ENCODE peak calls at places on chromosomes 16 and 17, in eight cellular contexts. X is WTC11, M is endothelial cell, P is brain microvascular endothelial cell, N is glutamatergic neuron, H is PC-9, U is cardiac muscle cell, I is dorsolateral prefrontal cortex. D is an unnamed sample.

GRCh38 chr16:15907863-15908478 is 19.6 kb upstream of the CEP20 start:
- DNase-seq in X (peak), M (no peak), P (peak), N (no peak), H (peak), U (peak), I (peak), D (no peak)

GRCh38 chr17:78997881-78998280 is 11.7 kb downstream of the CANT1 start:
- DNase-seq in X (no peak), M (no peak), P (no peak), N (no peak), H (no peak), U (no peak), I (no peak), D (no peak)

GRCh38 chr16:56856876-56857447 is 8.0 kb upstream of the SLC12A3 start:
- DNase-seq in X (no peak), M (no peak), P (no peak), N (no peak), H (no peak), U (no peak), I (no peak), D (no peak)

GRCh38 chr17:40354191-40355122 is 10.1 kb downstream of the GJD3 start:
- DNase-seq in X (no peak), M (no peak), P (no peak), N (no peak), H (no peak), U (no peak), I (no peak), D (no peak)

GRCh38 chr16:2470603-2471015 is 488 bp upstream of the NTN3 start:
- DNase-seq in X (no peak), M (no peak), P (no peak), N (peak), H (no peak), U (no peak), I (no peak), D (no peak)

GRCh38 chr17:69637399-69638165 is 223.1 kb downstream of the MAP2K6 start:
- DNase-seq in X (no peak), M (no peak), P (peak), N (no peak), H (no peak), U (no peak), I (no peak), D (no peak)

GRCh38 chr16:73015612-73016487 is 32.1 kb downstream of the ZFHX3 start:
- DNase-seq in X (no peak), M (no peak), P (no peak), N (no peak), H (peak), U (no peak), I (peak), D (no peak)

GRCh38 chr17:77354420-77354720 is 213.6 kb downstream of the SEC14L1 start:
- DNase-seq in X (no peak), M (no peak), P (no peak), N (no peak), H (no peak), U (no peak), I (peak), D (no peak)

GRCh38 chr16:49608095-49608494 is 234.5 kb downstream of the C16orf78 start:
- DNase-seq in X (no peak), M (no peak), P (no peak), N (no peak), H (no peak), U (peak), I (no peak), D (peak)

GRCh38 chr16:58417600-58417999 is 25.3 kb downstream of the GINS3 start:
- DNase-seq in X (no peak), M (no peak), P (no peak), N (no peak), H (no peak), U (no peak), I (no peak), D (no peak)

GRCh38 chr16:72312862-72313261 is 140.9 kb upstream of the PMFBP1 start:
- DNase-seq in X (no peak), M (no peak), P (peak), N (no peak), H (no peak), U (peak), I (no peak), D (no peak)

GRCh38 chr17:360141-360705 is 7.6 kb upstream of the RPH3AL start:
- DNase-seq in X (no peak), M (no peak), P (no peak), N (no peak), H (no peak), U (no peak), I (no peak), D (no peak)

GRCh38 chr17:79920751-79921410 is 81.6 kb upstream of the CBX4 start:
- DNase-seq in X (no peak), M (no peak), P (no peak), N (no peak), H (no peak), U (no peak), I (no peak), D (no peak)

GRCh38 chr17:35170968-35171771 is 23.0 kb downstream of the SLC35G3 start:
- DNase-seq in X (no peak), M (no peak), P (no peak), N (no peak), H (no peak), U (peak), I (no peak), D (no peak)

GRCh38 chr17:80064696-80065095 is 28.3 kb downstream of the CCDC40 start:
- DNase-seq in X (no peak), M (no peak), P (no peak), N (no peak), H (no peak), U (no peak), I (no peak), D (no peak)

GRCh38 chr17:77454560-77455095 is 313.9 kb downstream of the SEC14L1 start:
- DNase-seq in X (no peak), M (no peak), P (no peak), N (no peak), H (no peak), U (no peak), I (no peak), D (no peak)

GRCh38 chr17:77959926-77960521 is 1.5 kb downstream of the TNRC6C start:
- DNase-seq in X (no peak), M (no peak), P (no peak), N (no peak), H (no peak), U (peak), I (no peak), D (no peak)

GRCh38 chr16:83530293-83530692 is 277.5 kb upstream of the HSBP1 start:
- DNase-seq in X (no peak), M (no peak), P (peak), N (no peak), H (no peak), U (no peak), I (no peak), D (no peak)

GRCh38 chr16:51268237-51268636 is 117.2 kb upstream of the SALL1 start:
- DNase-seq in X (no peak), M (no peak), P (no peak), N (no peak), H (no peak), U (no peak), I (peak), D (no peak)

GRCh38 chr17:49575524-49576120 is at the start of gene NXPH3:
- DNase-seq in X (peak), M (peak), P (peak), N (peak), H (peak), U (peak), I (peak), D (peak)

GRCh38 chr17:57665696-57666095 is 79.4 kb downstream of the CCDC182 start:
- DNase-seq in X (no peak), M (no peak), P (no peak), N (no peak), H (no peak), U (no peak), I (no peak), D (no peak)

GRCh38 chr16:30660424-30661251 is 2.4 kb downstream of the FBRS start:
- DNase-seq in X (no peak), M (no peak), P (peak), N (no peak), H (no peak), U (no peak), I (no peak), D (no peak)

GRCh38 chr17:77318491-77319210 is 177.9 kb downstream of the SEC14L1 start:
- DNase-seq in X (peak), M (no peak), P (no peak), N (peak), H (no peak), U (peak), I (peak), D (no peak)

GRCh38 chr16:57862698-57863433 is 60.6 kb upstream of the KIFC3 start:
- DNase-seq in X (no peak), M (no peak), P (no peak), N (no peak), H (no peak), U (no peak), I (no peak), D (peak)

GRCh38 chr17:38897671-38898290 is 27.6 kb upstream of the LASP1NB start:
- DNase-seq in X (no peak), M (no peak), P (no peak), N (no peak), H (peak), U (no peak), I (no peak), D (no peak)

GRCh38 chr16:80743273-80743672 is 61.1 kb downstream of the CDYL2 start:
- DNase-seq in X (no peak), M (no peak), P (no peak), N (no peak), H (no peak), U (no peak), I (no peak), D (no peak)

GRCh38 chr17:45318561-45319230 is 1.9 kb upstream of the MAP3K14 start:
- DNase-seq in X (no peak), M (no peak), P (no peak), N (no peak), H (peak), U (no peak), I (no peak), D (no peak)

GRCh38 chr17:77363821-77364361 is 223.1 kb downstream of the SEC14L1 start:
- DNase-seq in X (peak), M (no peak), P (no peak), N (no peak), H (no peak), U (peak), I (no peak), D (no peak)

GRCh38 chr16:76484020-76484419 is 206.8 kb downstream of the CNTNAP4 start:
- DNase-seq in X (no peak), M (no peak), P (no peak), N (no peak), H (no peak), U (no peak), I (no peak), D (no peak)

GRCh38 chr16:15477802-15478201 is 43.4 kb downstream of the BMERB1 start:
- DNase-seq in X (no peak), M (no peak), P (no peak), N (no peak), H (no peak), U (no peak), I (no peak), D (no peak)

GRCh38 chr17:58005728-58006562 is 1.1 kb downstream of the SRSF1 start:
- DNase-seq in X (no peak), M (no peak), P (no peak), N (no peak), H (no peak), U (no peak), I (no peak), D (no peak)

GRCh38 chr17:79992657-79993389 is 42.8 kb downstream of the TBC1D16 start:
- DNase-seq in X (no peak), M (no peak), P (no peak), N (no peak), H (no peak), U (no peak), I (no peak), D (no peak)

GRCh38 chr16:69035375-69035774 is 70.1 kb upstream of the HAS3 start:
- DNase-seq in X (no peak), M (no peak), P (no peak), N (no peak), H (no peak), U (no peak), I (no peak), D (no peak)

GRCh38 chr16:89373355-89374110 is 116.8 kb downstream of the ANKRD11 start:
- DNase-seq in X (no peak), M (no peak), P (peak), N (no peak), H (no peak), U (peak), I (peak), D (no peak)

DNA sequence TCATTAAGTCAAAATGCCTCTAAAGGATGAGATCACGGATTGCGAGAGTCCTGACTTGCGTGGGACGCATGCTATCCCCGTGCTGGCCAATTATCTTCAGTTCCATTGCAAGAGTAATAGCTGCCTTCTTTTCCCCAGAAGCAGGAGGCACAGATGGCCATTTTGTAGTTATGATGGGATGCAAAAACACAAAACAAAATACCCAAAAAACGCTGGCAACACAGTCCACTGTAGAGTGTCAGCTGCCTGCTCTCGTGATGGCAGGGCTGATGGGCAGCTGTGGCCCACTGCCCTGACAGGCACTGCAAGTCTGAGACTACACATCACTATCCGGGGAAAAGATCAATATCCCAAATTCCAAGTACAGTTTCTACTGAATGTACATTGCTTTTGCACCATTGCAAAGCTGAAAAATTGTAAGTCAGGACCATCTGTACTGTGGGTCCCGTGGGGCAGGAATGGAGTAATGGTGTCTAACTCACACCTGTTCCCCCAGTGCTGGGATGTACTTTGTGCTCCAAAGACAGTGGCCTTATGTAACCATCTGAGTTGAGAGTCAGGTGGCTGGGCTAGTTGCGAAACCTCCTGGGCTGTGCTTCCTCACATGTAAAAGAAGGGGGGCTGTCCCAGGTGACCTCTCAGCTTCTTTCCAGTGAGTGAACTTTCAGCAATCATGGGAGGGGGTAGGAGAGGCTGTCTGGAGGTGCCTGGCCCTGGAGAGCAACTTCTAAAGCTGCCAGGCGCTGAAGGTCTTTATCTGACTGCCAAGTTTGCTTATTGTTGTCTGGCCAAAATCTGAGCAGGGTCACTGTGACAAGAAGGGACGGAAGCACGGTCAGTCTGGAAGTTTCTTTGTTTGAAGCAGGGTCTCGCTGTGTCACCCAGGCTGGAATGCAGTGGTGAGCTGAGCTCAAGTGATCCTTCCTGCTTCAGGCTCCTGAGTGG is 4.7 kb downstream of the SLC47A1 start:
- DNase-seq in X (no peak), M (no peak), P (no peak), N (peak), H (no peak), U (no peak), I (no peak), D (no peak)
- TF ChIP-seq CTCF in X (no peak), M (no peak), P (no peak), N (no peak), H (no peak), U (no peak), I (no peak), D (no peak)

GRCh38 chr17:68291836-68292688 is 767 bp downstream of the ARSG start:
- DNase-seq in X (peak), M (peak), P (peak), N (peak), H (peak), U (peak), I (peak), D (peak)
- TF ChIP-seq CTCF in X (no peak), M (no peak), P (peak), N (no peak), H (peak), U (no peak), I (no peak), D (no peak)

DNA sequence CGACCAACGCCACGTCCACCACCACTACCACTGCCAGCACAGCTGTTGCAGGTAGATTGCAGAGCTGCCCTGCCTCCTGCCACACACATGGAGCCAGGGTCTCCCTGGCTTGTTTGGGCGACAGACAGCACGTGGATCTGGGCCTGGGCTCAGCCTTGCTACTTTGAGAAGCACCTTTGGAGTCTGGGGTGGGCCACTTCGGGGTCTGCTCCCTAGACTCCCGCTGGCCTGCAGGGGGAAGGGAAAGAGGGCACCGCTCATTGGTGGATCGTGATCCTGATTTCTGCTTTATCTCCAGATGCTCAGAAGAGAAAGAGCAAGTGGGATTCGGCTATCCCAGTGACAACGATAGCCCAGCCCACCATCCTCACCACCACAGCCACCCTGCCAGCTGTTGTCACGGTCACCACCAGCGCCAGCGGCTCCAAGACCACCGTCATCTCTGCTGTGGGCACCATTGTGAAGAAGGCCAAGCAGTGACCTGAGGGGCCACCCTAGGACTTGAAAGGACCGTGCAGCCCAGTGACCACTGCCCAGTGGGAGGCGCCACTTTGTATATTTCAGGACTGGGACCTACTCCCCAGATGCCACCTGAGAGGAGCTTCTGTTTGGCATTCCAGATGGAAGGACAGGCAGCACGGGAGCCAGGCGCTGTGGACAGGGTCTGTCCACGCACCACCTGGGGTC is 15.1 kb upstream of the ITGB4 start:
- DNase-seq in X (no peak), M (no peak), P (no peak), N (no peak), H (no peak), U (no peak), I (no peak), D (no peak)
- TF ChIP-seq CTCF in X (no peak), M (no peak), P (no peak), N (no peak), H (no peak), U (no peak), I (no peak), D (no peak)

GRCh38 chr17:61352408-61352770 is 47.3 kb upstream of the TBX2 start:
- DNase-seq in X (no peak), M (no peak), P (no peak), N (no peak), H (no peak), U (peak), I (no peak), D (no peak)
- TF ChIP-seq CTCF in X (no peak), M (no peak), P (no peak), N (no peak), H (no peak), U (no peak), I (no peak), D (no peak)

GRCh38 chr16:13919330-13919682 is 648 bp upstream of the ERCC4 start:
- DNase-seq in X (no peak), M (no peak), P (no peak), N (no peak), H (no peak), U (peak), I (no peak), D (no peak)
- TF ChIP-seq CTCF in X (no peak), M (no peak), P (peak), N (no peak), H (no peak), U (no peak), I (no peak), D (no peak)

DNA sequence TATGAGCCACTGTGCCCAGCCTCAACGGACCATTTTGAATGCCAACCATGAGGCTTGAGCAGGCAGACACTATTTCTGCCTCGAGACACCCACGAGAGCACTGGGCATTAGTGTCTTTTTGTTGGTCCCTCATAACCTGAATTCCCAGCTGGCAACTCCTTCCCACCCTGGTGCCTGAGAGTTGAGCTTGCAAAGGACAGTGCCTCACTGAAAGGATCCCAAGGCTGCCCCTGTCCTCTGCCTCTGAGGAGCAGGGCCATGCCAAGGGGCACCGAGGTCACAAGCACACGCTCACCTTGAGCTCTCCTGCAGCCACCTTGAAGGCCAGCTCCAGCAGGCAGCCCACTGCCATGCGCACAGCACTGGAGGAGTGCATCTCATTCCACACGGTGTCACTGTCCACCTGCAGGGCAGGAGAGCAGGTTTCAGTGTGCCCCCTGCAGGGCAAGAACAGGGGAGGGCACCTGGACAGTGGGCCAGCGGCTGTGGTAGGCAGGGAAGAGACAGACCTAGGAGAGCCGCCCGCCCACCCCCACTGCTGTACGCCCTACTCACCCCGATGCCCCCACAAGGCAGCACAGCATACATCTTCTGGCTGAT is 12.8 kb downstream of the G6PC3 start:
- DNase-seq in X (peak), M (peak), P (no peak), N (no peak), H (peak), U (no peak), I (no peak), D (no peak)
- TF ChIP-seq CTCF in X (no peak), M (no peak), P (peak), N (no peak), H (peak), U (peak), I (no peak), D (no peak)

DNA sequence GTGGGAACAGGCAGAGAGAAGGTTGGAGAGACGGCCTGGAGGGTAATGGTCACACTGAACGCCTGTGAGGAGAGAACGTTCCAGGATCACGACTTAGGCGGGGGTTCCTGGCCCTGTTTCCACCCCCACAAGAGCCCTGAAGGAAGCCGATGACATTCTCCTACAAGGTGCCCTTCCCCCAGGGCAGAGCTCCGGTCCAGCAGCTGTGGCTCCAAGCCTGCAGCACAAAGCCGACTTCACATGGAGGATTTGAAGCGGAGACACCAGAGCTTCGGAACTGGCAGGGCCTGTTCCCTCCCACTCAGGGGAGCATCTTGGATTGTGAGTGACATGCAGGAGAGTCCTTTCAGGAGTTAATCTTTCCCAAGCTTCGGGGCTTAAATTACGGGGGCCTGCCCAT is 5.0 kb downstream of the FADS6 start:
- DNase-seq in X (no peak), M (no peak), P (no peak), N (no peak), H (no peak), U (no peak), I (no peak), D (no peak)
- TF ChIP-seq CTCF in X (no peak), M (no peak), P (no peak), N (no peak), H (no peak), U (no peak), I (no peak), D (no peak)

GRCh38 chr17:54900457-54901229 is at the start of gene TOM1L1:
- DNase-seq in X (peak), M (peak), P (peak), N (peak), H (peak), U (peak), I (peak), D (peak)
- TF ChIP-seq CTCF in X (no peak), M (no peak), P (peak), N (no peak), H (peak), U (peak), I (no peak), D (no peak)